ENCODE peak calls at places on chromosomes 12 and 14, in six cellular contexts. L is breast epithelium, H is IMR-90, D is heart left ventricle, V is HCT116, X is OCI-LY7. G is an unnamed sample. For H3K36me3, the result is how much of the 10 kb centered on the place peaks cover.

GRCh38 chr14:101594511-101595148 is 33.3 kb downstream of the DIO3 start:
- DNase-seq in V (no peak), L (no peak), D (no peak), H (no peak), X (no peak), G (no peak)

GRCh38 chr12:22256076-22256475 is 78.4 kb downstream of the ST8SIA1 start:
- DNase-seq in L (no peak), X (no peak), D (no peak), V (no peak), H (peak), G (no peak)

GRCh38 chr12:120453977-120454376 is 7.7 kb downstream of the GATC start:
- DNase-seq in X (peak), D (no peak), H (peak), L (no peak), V (no peak), G (peak)

GRCh38 chr14:21521526-21521925 is 4.6 kb downstream of the SALL2 start:
- DNase-seq in H (peak), X (no peak), V (no peak), D (no peak), L (no peak), G (no peak)

GRCh38 chr14:73526036-73526984 is 10.6 kb upstream of the ACOT1 start:
- DNase-seq in L (peak), H (peak), X (no peak), D (no peak), V (no peak), G (no peak)

GRCh38 chr14:100679707-100680438 is 46.8 kb upstream of the DLK1 start:
- DNase-seq in D (peak), V (no peak), X (no peak), L (no peak), H (peak), G (no peak)

GRCh38 chr12:79927772-79928474 is 7.0 kb downstream of the PPP1R12A start:
- DNase-seq in X (peak), D (no peak), H (peak), L (no peak), V (no peak), G (no peak)

GRCh38 chr14:75426332-75427125 is 1.3 kb upstream of the JDP2 start:
- DNase-seq in D (no peak), V (no peak), H (no peak), L (no peak), X (peak), G (no peak)

GRCh38 chr12:120834489-120835303 is 69.5 kb downstream of the SPPL3 start:
- DNase-seq in X (no peak), L (no peak), V (no peak), D (no peak), H (no peak), G (no peak)

GRCh38 chr12:69919565-69919964 is 94.5 kb downstream of the MYRFL start:
- DNase-seq in D (no peak), X (no peak), V (no peak), L (no peak), H (no peak), G (no peak)

GRCh38 chr12:65803253-65803652 is 21.0 kb upstream of the HMGA2 start:
- DNase-seq in X (no peak), V (no peak), H (no peak), L (no peak), D (no peak), G (no peak)

GRCh38 chr14:22520235-22520634 is 68.8 kb downstream of the DAD1 start:
- DNase-seq in D (no peak), L (no peak), H (peak), X (no peak), V (no peak), G (no peak)

GRCh38 chr12:5442251-5443006 is 10.5 kb downstream of the NTF3 start:
- DNase-seq in H (peak), D (no peak), X (peak), V (peak), L (no peak), G (peak)

GRCh38 chr14:90093942-90094595 is 32.3 kb downstream of the KCNK13 start:
- DNase-seq in H (no peak), D (no peak), X (no peak), L (no peak), V (no peak), G (no peak)

GRCh38 chr12:46395308-46395707 is 22.7 kb upstream of the SLC38A2 start:
- DNase-seq in H (no peak), D (no peak), X (no peak), L (no peak), V (no peak), G (peak)

GRCh38 chr12:45518516-45519235 is 210.8 kb upstream of the ARID2 start:
- DNase-seq in V (no peak), X (no peak), L (no peak), H (no peak), D (no peak), G (no peak)

GRCh38 chr12:51922762-51923505 is 15.6 kb downstream of the ACVRL1 start:
- DNase-seq in L (no peak), X (peak), D (no peak), H (peak), V (no peak), G (peak)

GRCh38 chr12:72612171-72612570 is 340.0 kb downstream of the TRHDE start:
- DNase-seq in X (no peak), L (no peak), H (no peak), V (no peak), D (no peak), G (peak)

GRCh38 chr12:27226319-27226984 is 17.6 kb upstream of the STK38L start:
- DNase-seq in H (no peak), D (no peak), V (no peak), L (no peak), X (no peak), G (no peak)

GRCh38 chr14:102717211-102717610 is 60.0 kb upstream of the TRAF3 start:
- DNase-seq in L (no peak), V (no peak), H (no peak), X (no peak), D (no peak), G (no peak)

GRCh38 chr12:76943004-76943403 is 64.2 kb upstream of the CSRP2 start:
- DNase-seq in V (no peak), L (no peak), H (no peak), D (no peak), X (no peak), G (no peak)

GRCh38 chr12:53204351-53204750 is 2.7 kb downstream of the ITGB7 start:
- DNase-seq in L (no peak), D (no peak), X (no peak), H (no peak), V (no peak), G (no peak)

DNA sequence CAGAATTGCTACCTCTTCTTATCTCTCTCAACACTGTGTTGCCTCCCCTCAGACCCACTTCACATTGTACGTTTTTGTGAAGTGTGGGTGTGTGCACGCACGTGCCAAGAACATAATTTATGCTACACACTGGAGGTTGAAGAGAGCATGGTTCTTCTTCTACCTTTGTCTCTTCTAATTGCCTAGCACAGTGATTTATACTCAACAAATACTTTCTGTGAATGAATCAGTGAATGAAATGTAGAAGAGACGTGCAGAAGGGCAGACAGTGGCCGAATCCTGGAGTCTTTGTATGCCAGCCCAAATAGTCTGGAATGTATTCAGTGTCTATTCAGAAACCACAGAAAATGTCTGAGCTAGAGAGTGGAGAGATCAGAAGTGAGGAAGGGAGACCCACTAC is 4.6 kb upstream of the SAMD4A start:
- DNase-seq in L (no peak), D (no peak), V (no peak), X (no peak), H (peak), G (no peak)
- H3K36me3 ChIP-seq in L (under half), D (under half), V (under half), X (under half), H (under half), G (under half)

DNA sequence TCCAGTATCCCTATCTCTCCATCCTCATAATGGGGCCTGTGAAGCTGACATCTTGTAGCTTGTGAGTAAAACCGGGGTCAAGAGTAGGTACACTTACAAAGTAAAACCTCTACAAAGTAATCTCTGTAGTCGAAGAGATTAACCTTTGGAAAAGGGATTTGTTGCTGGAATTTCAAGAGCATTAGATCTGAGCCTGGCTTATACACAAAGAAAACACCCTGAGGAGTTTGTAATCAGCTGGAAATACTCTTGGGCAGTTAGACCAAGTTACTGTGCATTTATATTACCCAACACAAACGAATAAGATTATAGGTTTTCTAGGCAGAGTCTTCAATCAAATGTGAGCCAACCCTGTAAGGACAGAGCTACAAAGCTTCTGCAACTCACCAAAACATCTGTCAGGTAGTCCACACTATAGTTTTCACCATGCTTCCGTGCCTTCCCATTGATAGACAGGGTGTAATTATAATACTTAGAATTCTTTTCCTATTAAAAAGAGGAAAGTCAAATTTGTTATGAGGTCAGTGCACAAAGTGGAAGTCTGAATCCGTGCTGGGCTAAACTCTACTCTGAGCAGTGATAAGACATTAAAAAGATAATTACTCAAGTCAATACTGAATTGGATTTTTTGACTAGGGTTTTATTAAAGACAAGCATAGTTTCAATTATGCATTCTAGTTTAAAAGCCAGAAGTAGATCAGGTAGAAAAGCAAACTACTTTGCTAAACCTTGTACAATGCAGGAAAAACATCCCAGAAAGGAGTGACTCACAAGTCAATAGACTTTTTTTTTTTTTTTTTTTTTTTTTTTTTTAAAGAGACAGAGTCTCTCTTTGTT is 14.6 kb downstream of the GNS start:
- DNase-seq in L (no peak), D (no peak), V (no peak), X (no peak), H (peak), G (no peak)
- H3K36me3 ChIP-seq in L (under half), D (under half), V (under half), X (half or more), H (under half), G (under half)

GRCh38 chr14:68894123-68894522 is 85.0 kb downstream of the ACTN1 start:
- DNase-seq in H (peak), X (no peak), L (no peak), V (no peak), D (no peak), G (no peak)
- H3K36me3 ChIP-seq in H (half or more), X (under half), L (under half), V (under half), D (under half), G (under half)

DNA sequence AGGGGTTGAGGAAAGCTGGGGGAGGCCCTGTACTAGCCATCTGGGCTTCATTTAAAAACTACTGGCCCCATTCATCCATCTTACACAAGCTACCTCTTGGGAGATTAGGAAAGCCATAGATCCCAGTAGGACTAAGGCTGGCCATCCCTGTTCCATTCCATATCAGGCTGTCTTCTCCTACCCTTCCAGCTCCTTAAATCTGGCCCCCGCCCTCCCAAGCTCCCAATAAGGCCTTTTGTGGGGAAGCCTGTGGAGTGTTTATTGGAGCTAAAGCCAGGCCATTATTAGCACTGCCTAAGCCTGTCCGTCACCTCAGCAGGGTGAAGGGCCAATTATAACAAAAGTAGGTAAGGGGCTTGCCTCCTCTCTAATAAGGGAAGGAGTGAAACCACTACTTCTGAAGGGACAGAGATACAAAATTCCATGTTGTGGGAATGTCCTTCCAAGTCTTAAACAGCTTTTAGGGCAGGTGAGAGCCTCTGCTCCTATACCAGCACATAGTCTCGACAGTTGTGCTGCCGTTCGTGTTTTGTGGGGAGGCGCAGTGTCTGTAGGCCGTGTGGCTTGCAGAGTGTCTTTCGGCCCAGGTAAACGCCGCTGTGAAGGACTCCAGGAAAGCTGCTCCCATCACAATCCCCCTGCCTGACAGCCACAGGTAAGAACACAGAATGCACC is 3.7 kb downstream of the MYL6 start:
- DNase-seq in V (no peak), H (no peak), D (no peak), L (no peak), X (no peak), G (peak)
- H3K36me3 ChIP-seq in V (half or more), H (half or more), D (under half), L (under half), X (half or more), G (half or more)

GRCh38 chr14:88553886-88554457 is 835 bp downstream of the PTPN21 start:
- DNase-seq in L (no peak), X (no peak), D (no peak), H (peak), V (no peak), G (peak)
- H3K36me3 ChIP-seq in L (under half), X (under half), D (under half), H (under half), V (under half), G (under half)

GRCh38 chr12:98594050-98594853 is 766 bp downstream of the SLC25A3 start:
- DNase-seq in H (no peak), V (no peak), X (peak), L (peak), D (peak), G (peak)

GRCh38 chr12:98593351-98594049 is at the start of gene SLC25A3:
- DNase-seq in H (peak), D (peak), X (peak), V (peak), L (peak), G (peak)

GRCh38 chr12:98591209-98591608 is 2.3 kb upstream of the SLC25A3 start:
- DNase-seq in V (no peak), D (no peak), L (no peak), X (peak), H (peak), G (no peak)

GRCh38 chr12:98592825-98593322 is 612 bp upstream of the SLC25A3 start:
- DNase-seq in V (no peak), D (no peak), H (no peak), X (no peak), L (no peak), G (no peak)

DNA sequence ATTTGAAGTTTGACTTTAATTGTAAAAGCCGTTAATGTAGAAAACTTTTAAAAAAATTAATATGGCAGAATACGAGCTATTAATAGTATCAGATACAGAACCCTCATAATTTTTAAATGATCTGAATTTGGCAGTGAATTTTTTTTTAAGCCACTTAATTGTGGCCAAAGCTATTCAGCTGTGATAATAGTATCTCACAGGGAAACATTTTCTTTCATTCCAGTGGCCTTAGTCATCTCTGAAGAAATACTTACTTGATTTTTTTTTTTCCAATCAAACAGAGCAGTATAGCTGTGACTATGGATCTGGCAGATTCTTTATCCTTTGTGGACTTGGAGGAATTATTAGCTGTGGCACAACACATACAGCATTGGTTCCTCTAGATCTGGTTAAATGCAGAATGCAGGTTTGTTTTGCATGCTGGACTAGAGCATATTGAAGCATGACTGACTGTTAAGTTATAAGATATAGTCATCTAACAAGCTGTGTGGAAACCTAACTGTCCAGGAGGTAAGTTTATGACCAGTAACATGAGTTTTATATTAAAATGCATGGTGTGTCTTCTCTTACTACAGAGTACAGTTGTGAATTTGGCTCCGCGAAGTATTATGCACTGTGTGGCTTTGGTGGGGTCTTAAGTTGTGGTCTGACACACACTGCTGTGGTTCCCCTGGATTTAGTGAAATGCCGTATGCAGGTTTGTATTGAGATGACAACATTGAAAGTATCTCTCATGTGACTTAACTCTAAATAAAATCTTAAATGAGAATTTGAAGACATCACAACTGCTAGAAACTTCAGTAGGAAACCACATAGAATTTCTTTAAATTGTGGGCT is 1.9 kb downstream of the SLC25A3 start:
- DNase-seq in L (no peak), V (no peak), X (no peak), D (no peak), H (peak), G (no peak)
- H3K36me3 ChIP-seq in L (under half), V (under half), X (half or more), D (under half), H (under half), G (half or more)

DNA sequence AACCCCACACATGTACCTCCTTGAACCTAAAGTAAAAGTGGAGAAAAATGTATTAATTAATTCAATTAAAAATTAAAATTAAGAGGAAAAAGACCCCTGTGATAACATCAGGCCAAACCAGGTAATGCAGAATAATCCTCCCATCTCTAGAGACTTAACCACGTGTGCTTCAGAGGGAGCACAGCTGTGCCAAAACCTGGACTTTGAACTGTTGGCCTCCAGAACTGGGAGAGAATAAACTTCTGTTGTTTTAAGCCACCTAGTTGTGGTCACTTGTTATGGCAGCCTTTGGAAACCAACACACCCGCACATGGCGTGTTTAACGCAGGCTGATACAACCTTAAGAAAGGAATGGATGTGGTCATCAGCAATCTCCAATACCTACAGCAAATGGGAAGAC is 23.8 kb downstream of the OAS2 start:
- DNase-seq in D (no peak), V (peak), X (no peak), L (no peak), H (no peak), G (no peak)
- H3K36me3 ChIP-seq in D (under half), V (under half), X (half or more), L (under half), H (under half), G (under half)

GRCh38 chr12:131943876-131944275 is 5.9 kb upstream of the EP400 start:
- DNase-seq in D (no peak), H (no peak), X (no peak), V (no peak), L (peak), G (no peak)

GRCh38 chr12:131943389-131943788 is 6.4 kb upstream of the EP400 start:
- DNase-seq in X (no peak), L (peak), D (no peak), H (no peak), V (no peak), G (no peak)

GRCh38 chr12:131946757-131947156 is 3.0 kb upstream of the EP400 start:
- DNase-seq in D (no peak), H (no peak), X (no peak), V (no peak), L (no peak), G (no peak)

GRCh38 chr12:131942671-131943070 is 7.1 kb upstream of the EP400 start:
- DNase-seq in V (no peak), L (peak), D (no peak), H (no peak), X (no peak), G (no peak)

DNA sequence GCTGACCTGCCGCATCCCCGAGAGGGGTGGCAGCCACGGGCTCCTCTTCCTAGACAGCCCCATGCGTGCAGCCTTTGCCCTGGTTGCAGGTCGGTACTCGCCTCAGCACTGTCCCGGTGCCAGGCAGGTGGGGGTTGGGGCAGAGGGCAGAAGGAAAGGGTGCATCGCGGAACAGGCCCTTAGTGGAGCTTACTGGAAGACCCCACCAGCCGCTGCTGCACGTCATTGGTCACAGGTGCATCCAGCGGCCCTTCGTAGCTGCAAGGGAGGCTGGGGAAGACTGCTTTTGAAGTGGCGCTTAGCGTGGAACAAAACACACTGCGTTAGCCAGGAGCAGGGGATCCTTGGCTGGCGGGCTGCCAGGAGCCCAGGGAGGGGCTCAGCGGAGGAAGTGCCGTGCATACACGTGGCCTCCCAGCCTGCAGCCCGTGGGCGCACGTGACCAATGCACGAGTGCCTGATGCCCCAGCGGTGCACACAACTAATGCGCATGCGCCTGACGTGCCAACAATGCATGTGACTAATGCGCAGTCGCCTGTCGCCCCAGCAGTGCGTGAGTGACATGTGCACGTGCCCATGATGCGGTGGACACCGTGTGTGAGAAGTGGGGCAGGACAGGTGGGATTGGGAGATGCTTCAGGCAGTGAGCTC is 5.0 kb upstream of the EP400 start:
- DNase-seq in L (peak), H (no peak), V (no peak), D (no peak), X (no peak), G (no peak)
- H3K36me3 ChIP-seq in L (under half), H (under half), V (under half), D (under half), X (half or more), G (under half)

G was measured in GM23338.